ENCODE peak calls at places on chromosomes 6 and 20, in five cellular contexts. G is activated naive CD8-positive, alpha-beta T cell treated with anti-CD3 and anti-CD28 coated beads, Interleukin-2, amount 50 U/mL, for 24 hours; E is ovary; H is LHCN-M2; K is dermis microvascular lymphatic vessel endothelial cell. Z is an unnamed sample.

GRCh38 chr20:57065646-57066045 is 200.8 kb downstream of the BMP7 start:
- DNase-seq in G (no peak), E (no peak), K (no peak), H (no peak), Z (no peak)

GRCh38 chr20:57090590-57091560 is 175.6 kb downstream of the BMP7 start:
- DNase-seq in H (no peak), G (no peak), E (no peak), K (no peak), Z (no peak)

GRCh38 chr6:38354905-38355304 is 284.8 kb downstream of the BTBD9 start:
- DNase-seq in H (no peak), G (no peak), K (no peak), E (no peak), Z (no peak)

GRCh38 chr6:30507849-30508843 is 18.8 kb downstream of the HLA-E start:
- DNase-seq in E (no peak), G (no peak), H (no peak), K (no peak), Z (peak)

GRCh38 chr6:169415179-169415578 is 161.5 kb upstream of the THBS2 start:
- DNase-seq in K (no peak), H (peak), E (no peak), G (no peak), Z (no peak)

GRCh38 chr6:52418606-52419005 is 1.5 kb upstream of the EFHC1 start:
- DNase-seq in K (no peak), H (no peak), G (no peak), E (no peak), Z (no peak)

GRCh38 chr6:25413506-25413905 is 134.3 kb downstream of the CARMIL1 start:
- DNase-seq in H (no peak), E (no peak), K (no peak), G (no peak), Z (no peak)

GRCh38 chr20:49668181-49668877 is 45.3 kb downstream of the B4GALT5 start:
- DNase-seq in G (peak), K (no peak), H (no peak), E (no peak), Z (peak)

GRCh38 chr20:62666736-62667529 is 24.6 kb downstream of the SLCO4A1 start:
- DNase-seq in K (peak), G (no peak), E (no peak), H (no peak), Z (no peak)

GRCh38 chr6:24683297-24684296 is 16.7 kb downstream of the ACOT13 start:
- DNase-seq in H (no peak), G (no peak), E (no peak), K (no peak), Z (no peak)

GRCh38 chr6:31829633-31830492 is 2.3 kb downstream of the HSPA1B start:
- DNase-seq in E (no peak), K (no peak), H (peak), G (no peak), Z (peak)

GRCh38 chr20:39290575-39290974 is 328.4 kb downstream of the DHX35 start:
- DNase-seq in G (no peak), K (no peak), H (no peak), E (no peak), Z (no peak)

GRCh38 chr20:9087531-9088217 is 18.8 kb downstream of the PLCB4 start:
- DNase-seq in H (no peak), G (no peak), K (no peak), E (no peak), Z (no peak)

GRCh38 chr6:84422380-84422968 is 195.0 kb upstream of the CEP162 start:
- DNase-seq in K (peak), H (peak), G (peak), E (no peak), Z (no peak)

GRCh38 chr6:97405818-97406409 is 122.9 kb upstream of the MMS22L start:
- DNase-seq in E (no peak), G (no peak), H (no peak), K (no peak), Z (no peak)

Z was measured in T-helper 1 cell.